ENCODE peak calls at places on chromosomes 4 and X, in four cellular contexts. T is right cardiac atrium, G is GM12878, M is HCT116. J is an unnamed sample.

GRCh38 chrX:40867352-40867751 is 132.0 kb upstream of the MED14 start:
- ATAC-seq in T (no peak), M (peak; percentile 78), G (no peak), J (peak; percentile 62)

GRCh38 chr4:186669159-186669720 is 54.4 kb downstream of the FAT1 start:
- ATAC-seq in M (no peak), G (no peak), T (peak; percentile 41), J (peak; percentile 89)

GRCh38 chr4:6011686-6012085 is 6.5 kb downstream of the C4orf50 start:
- ATAC-seq in T (peak; percentile 34), M (peak; percentile 40), G (no peak), J (peak; percentile 35)

GRCh38 chr4:78634011-78634664 is 82.6 kb downstream of the ANXA3 start:
- ATAC-seq in G (peak; percentile 7), T (peak; percentile 84), M (no peak), J (peak; percentile 36)

GRCh38 chr4:133921280-133922195 is 280.1 kb downstream of the PABPC4L start:
- ATAC-seq in T (no peak), G (peak; percentile 44), M (no peak), J (no peak)

GRCh38 chrX:92213781-92214180 is 434.6 kb downstream of the PCDH11X start:
- ATAC-seq in G (no peak), T (no peak), M (no peak), J (no peak)

GRCh38 chrX:40095588-40096394 is 2.0 kb downstream of the BCOR start:
- ATAC-seq in T (no peak), M (no peak), G (peak; percentile 2), J (no peak)

GRCh38 chr4:159764343-159764952 is 661.6 kb downstream of the RAPGEF2 start:
- ATAC-seq in T (no peak), M (peak; percentile 90), G (peak; percentile 84), J (no peak)

GRCh38 chrX:1883772-1884171 is 268.9 kb downstream of the ASMT start:
- ATAC-seq in G (no peak), M (no peak), T (no peak), J (no peak)

GRCh38 chrX:10156199-10157031 is at the start of gene CLCN4:
- ATAC-seq in T (peak; percentile 88), G (peak; percentile 87), M (peak; percentile 98), J (peak; percentile 62)
- H3K4me3 ChIP-seq in T (peak within 1 kb of the TSS; percentile 67), G (peak within 1 kb of the TSS; percentile 41), M (peak within 1 kb of the TSS; percentile 55), J (peak within 1 kb of the TSS; percentile 24)

GRCh38 chr4:106541253-106541652 is 172.7 kb upstream of the GIMD1 start:
- ATAC-seq in M (no peak), G (no peak), T (no peak), J (no peak)
- H3K4me3 ChIP-seq in M (no peak overlapping the region), G (no peak overlapping the region), T (no peak overlapping the region), J (no peak overlapping the region)

GRCh38 chrX:17860179-17860780 is 818 bp downstream of the RAI2 start:
- ATAC-seq in M (no peak), G (no peak), T (peak; percentile 6), J (peak; percentile 38)
- H3K4me3 ChIP-seq in M (no peak overlapping the region), G (no peak overlapping the region), T (peak overlapping the region; percentile 66), J (peak overlapping the region; percentile 71)

GRCh38 chrX:7112071-7112470 is 35.4 kb upstream of the STS start:
- ATAC-seq in M (no peak), T (no peak), G (no peak), J (no peak)

GRCh38 chrX:7110821-7111276 is 36.7 kb upstream of the STS start:
- ATAC-seq in T (no peak), G (peak; percentile 84), M (no peak), J (no peak)

GRCh38 chrX:7108995-7109634 is 38.4 kb upstream of the STS start:
- ATAC-seq in M (no peak), T (no peak), G (no peak), J (no peak)

GRCh38 chrX:7111518-7111917 is 36.0 kb upstream of the STS start:
- ATAC-seq in M (no peak), T (no peak), G (no peak), J (no peak)

DNA sequence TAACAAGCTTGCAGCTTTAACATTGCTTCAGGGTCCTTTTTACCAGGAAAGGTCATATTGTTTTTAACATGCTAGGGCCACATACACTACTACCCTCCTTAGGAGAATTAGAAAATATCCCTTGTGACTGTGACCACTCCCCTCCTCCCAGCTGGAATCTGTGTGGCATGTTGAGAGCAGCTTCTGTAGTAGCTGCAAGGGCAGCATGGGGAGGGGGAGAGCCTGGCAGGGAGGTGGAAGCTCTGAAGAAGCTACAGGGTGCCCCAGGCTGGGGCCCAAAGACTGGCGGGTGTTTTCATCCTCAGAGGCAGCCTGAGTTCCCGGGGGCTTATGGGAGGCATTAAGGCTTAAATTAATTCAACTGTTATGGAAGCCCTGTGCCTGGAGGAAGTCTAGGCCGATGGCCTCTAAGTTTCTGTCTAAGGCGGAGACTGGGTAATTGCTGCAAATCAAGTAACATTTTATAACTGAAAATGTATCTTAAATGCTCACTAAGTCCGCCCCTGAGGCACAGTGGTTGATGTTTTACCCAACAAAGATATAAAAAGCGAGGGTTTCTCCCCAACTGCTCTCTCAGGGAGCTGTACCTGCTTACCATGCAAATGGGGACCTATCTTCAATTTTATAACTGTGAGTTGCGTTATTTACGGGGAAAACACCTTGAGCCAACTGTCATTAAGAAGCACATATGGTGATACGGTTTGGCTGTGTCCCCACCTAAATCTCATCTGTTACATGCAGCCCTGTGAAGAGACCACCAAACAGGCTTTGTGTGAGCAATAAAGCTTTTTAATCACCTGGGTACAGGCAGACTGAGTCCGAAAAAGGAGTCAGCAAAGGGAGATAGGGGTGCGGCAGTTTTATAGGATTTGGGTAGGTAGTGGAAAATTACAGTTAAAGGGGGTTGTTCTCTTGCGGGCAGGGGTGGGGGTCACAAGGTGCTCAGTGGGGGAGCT is 37.4 kb upstream of the STS start:
- ATAC-seq in G (peak; percentile 78), T (no peak), M (no peak), J (no peak)
- H3K4me3 ChIP-seq in G (peak overlapping the region; percentile 26), T (no peak overlapping the region), M (no peak overlapping the region), J (no peak overlapping the region)

GRCh38 chrX:125203737-125204578 is 115.7 kb upstream of the TEX13C start:
- ATAC-seq in M (no peak), G (no peak), T (peak; percentile 63), J (peak; percentile 59)
- H3K4me3 ChIP-seq in M (no peak overlapping the region), G (no peak overlapping the region), T (peak overlapping the region; percentile 19), J (peak overlapping the region; percentile 59)

GRCh38 chr4:145480257-145480656 is 1.4 kb upstream of the SMAD1 start:
- ATAC-seq in M (no peak), T (no peak), G (no peak), J (no peak)
- H3K4me3 ChIP-seq in M (no peak overlapping the region), T (no peak overlapping the region), G (peak overlapping the region; percentile 81), J (no peak overlapping the region)

GRCh38 chr4:8438743-8439142 is 1.8 kb downstream of the ACOX3 start:
- ATAC-seq in T (no peak), G (no peak), M (no peak), J (no peak)
- H3K4me3 ChIP-seq in T (no peak overlapping the region), G (no peak overlapping the region), M (no peak overlapping the region), J (no peak overlapping the region)

GRCh38 chrX:114581528-114582263 is 2.2 kb upstream of the HTR2C start:
- ATAC-seq in T (no peak), M (no peak), G (no peak), J (no peak)
- H3K4me3 ChIP-seq in T (peak overlapping the region; percentile 15), M (no peak overlapping the region), G (no peak overlapping the region), J (no peak overlapping the region)

J was measured in gastroesophageal sphincter.